ENCODE peak calls at places on chromosomes 5 and 9, in seven cellular contexts. M is stimulated activated naive CD4-positive, alpha-beta T cell; H is NCI-H1092; X is H54; F is NCI-H774; A is heart left ventricle; G is left cardiac atrium. R is an unnamed sample.

GRCh38 chr5:108036484-108036883 is 345.4 kb downstream of the FBXL17 start:
- DNase-seq in M (no peak), F (no peak), H (no peak), G (no peak), X (no peak), A (no peak), R (no peak)

GRCh38 chr9:92592537-92592936 is 56.7 kb upstream of the ECM2 start:
- DNase-seq in G (no peak), F (no peak), A (no peak), H (no peak), M (no peak), X (no peak), R (no peak)

GRCh38 chr5:3348576-3349535 is 246.8 kb upstream of the IRX1 start:
- DNase-seq in G (no peak), F (no peak), M (no peak), X (no peak), H (no peak), A (no peak), R (no peak)

GRCh38 chr5:65620021-65620420 is 4.1 kb downstream of the TRIM23 start:
- DNase-seq in G (no peak), M (no peak), H (no peak), A (no peak), F (no peak), X (no peak), R (no peak)

GRCh38 chr5:172410160-172410559 is 44.2 kb downstream of the SH3PXD2B start:
- DNase-seq in A (no peak), X (no peak), G (no peak), H (no peak), M (no peak), F (no peak), R (peak)

GRCh38 chr9:132575005-132575609 is 7.3 kb upstream of the BARHL1 start:
- DNase-seq in F (peak), G (peak), H (peak), M (no peak), A (peak), X (peak), R (peak)

GRCh38 chr5:40359093-40359492 is 320.6 kb upstream of the PTGER4 start:
- DNase-seq in F (no peak), H (no peak), A (no peak), G (no peak), X (no peak), M (no peak), R (no peak)

GRCh38 chr5:133110709-133111108 is 58.9 kb downstream of the HSPA4 start:
- DNase-seq in G (no peak), A (no peak), X (no peak), F (no peak), M (no peak), H (no peak), R (no peak)

GRCh38 chr9:108836771-108837170 is 19.0 kb downstream of the ACTL7B start:
- DNase-seq in F (no peak), A (no peak), G (no peak), X (no peak), H (no peak), M (no peak), R (no peak)

GRCh38 chr5:31692561-31693221 is 53.8 kb downstream of the PDZD2 start:
- DNase-seq in F (no peak), M (no peak), G (peak), A (peak), X (no peak), H (no peak), R (no peak)

GRCh38 chr5:79172269-79172668 is 60.7 kb downstream of the BHMT start:
- DNase-seq in X (no peak), H (no peak), G (no peak), M (no peak), F (no peak), A (no peak), R (no peak)

GRCh38 chr9:36284226-36284625 is 26.0 kb upstream of the GNE start:
- DNase-seq in X (no peak), M (no peak), A (no peak), F (no peak), G (no peak), H (no peak), R (no peak)

GRCh38 chr5:109309326-109310063 is 100.3 kb downstream of the PJA2 start:
- DNase-seq in A (no peak), G (no peak), H (no peak), X (no peak), M (no peak), F (no peak), R (no peak)

GRCh38 chr9:549425-549997 is 292.0 kb upstream of the DMRT1 start:
- DNase-seq in F (no peak), H (peak), A (no peak), X (no peak), M (no peak), G (no peak), R (no peak)

GRCh38 chr5:122385286-122385685 is 73.2 kb downstream of the SNCAIP start:
- DNase-seq in H (no peak), F (no peak), X (no peak), M (no peak), G (no peak), A (no peak), R (no peak)

GRCh38 chr5:168747987-168748777 is 169.0 kb upstream of the PANK3 start:
- DNase-seq in M (no peak), A (peak), F (peak), X (peak), G (peak), H (no peak), R (peak)

GRCh38 chr9:122274055-122274454 is 9.4 kb downstream of the MRRF start:
- DNase-seq in A (no peak), M (no peak), H (no peak), F (no peak), X (no peak), G (no peak), R (no peak)

GRCh38 chr5:154228696-154229095 is 38.2 kb downstream of the GALNT10 start:
- DNase-seq in X (no peak), G (no peak), A (no peak), M (no peak), F (no peak), H (no peak), R (no peak)

GRCh38 chr5:68046445-68046844 is 169.1 kb upstream of the PIK3R1 start:
- DNase-seq in G (no peak), A (no peak), M (no peak), X (peak), H (no peak), F (no peak), R (no peak)

GRCh38 chr5:22541037-22541436 is 312.1 kb downstream of the CDH12 start:
- DNase-seq in F (peak), G (peak), M (no peak), X (no peak), A (no peak), H (peak), R (no peak)

GRCh38 chr5:16759147-16759800 is 142.5 kb upstream of the RETREG1 start:
- DNase-seq in M (peak), F (no peak), G (no peak), X (no peak), H (no peak), A (no peak), R (peak)

GRCh38 chr5:132238169-132238744 is 10.6 kb upstream of the P4HA2 start:
- DNase-seq in F (peak), X (no peak), G (peak), H (no peak), A (peak), M (peak), R (peak)

GRCh38 chr5:68343421-68343826 is 127.9 kb downstream of the PIK3R1 start:
- DNase-seq in M (no peak), X (peak), H (no peak), A (no peak), F (no peak), G (peak), R (peak)

GRCh38 chr5:158456756-158457155 is 597.8 kb upstream of the CLINT1 start:
- DNase-seq in M (no peak), A (no peak), X (peak), H (no peak), F (no peak), G (peak), R (peak)

GRCh38 chr5:16615737-16616535 is 861 bp downstream of the RETREG1 start:
- DNase-seq in M (peak), X (no peak), A (no peak), F (peak), H (no peak), G (no peak), R (no peak)

GRCh38 chr9:97954550-97954989 is 16.6 kb upstream of the HEMGN start:
- DNase-seq in A (no peak), G (no peak), X (peak), M (peak), F (peak), H (peak), R (peak)